ENCODE peak calls at places on chromosomes 4 and X, in nine cellular contexts. O is WERI-Rb-1, E is pancreas, Z is neural crest cell, B is BJ, W is nephron progenitor cell, R is GM20000, V is IMR-90, F is SK-N-SH. T is an unnamed sample.

GRCh38 chr4:56961107-56961500 is 16.3 kb downstream of the NOA1 start:
- DNase-seq in O (no peak), E (no peak), Z (no peak), B (no peak), W (no peak), R (no peak), V (no peak), F (no peak), T (no peak)

GRCh38 chr4:56689231-56689630 is 8.1 kb upstream of the HOPX start:
- DNase-seq in O (no peak), E (no peak), Z (no peak), B (no peak), W (no peak), R (no peak), V (no peak), F (no peak), T (no peak)

GRCh38 chr4:19239565-19239964 is 1012.1 kb upstream of the SLIT2 start:
- DNase-seq in O (no peak), E (no peak), Z (no peak), B (no peak), W (no peak), R (no peak), V (peak), F (no peak), T (no peak)

GRCh38 chrX:13965531-13965930 is 64.2 kb downstream of the GEMIN8 start:
- DNase-seq in O (no peak), E (no peak), Z (no peak), B (no peak), W (no peak), R (no peak), V (no peak), F (no peak), T (no peak)

GRCh38 chr4:177595413-177595812 is 153.2 kb upstream of the AGA start:
- DNase-seq in O (no peak), E (no peak), Z (no peak), B (no peak), W (no peak), R (no peak), V (no peak), F (no peak), T (no peak)

GRCh38 chr4:82885410-82885809 is 5.5 kb downstream of the SEC31A start:
- DNase-seq in O (no peak), E (no peak), Z (no peak), B (no peak), W (no peak), R (no peak), V (no peak), F (no peak), T (no peak)

GRCh38 chr4:7950301-7951092 is 10.8 kb upstream of the AFAP1 start:
- DNase-seq in O (no peak), E (no peak), Z (no peak), B (no peak), W (no peak), R (no peak), V (no peak), F (no peak), T (no peak)

GRCh38 chrX:11968470-11968869 is 169.8 kb upstream of the FRMPD4 start:
- DNase-seq in O (no peak), E (no peak), Z (no peak), B (no peak), W (no peak), R (no peak), V (peak), F (no peak), T (no peak)

GRCh38 chrX:17919896-17920446 is 58.9 kb upstream of the RAI2 start:
- DNase-seq in O (no peak), E (no peak), Z (no peak), B (no peak), W (no peak), R (no peak), V (no peak), F (no peak), T (no peak)

GRCh38 chrX:40099046-40099968 is 1.5 kb upstream of the BCOR start:
- DNase-seq in O (peak), E (peak), Z (no peak), B (no peak), W (peak), R (peak), V (no peak), F (peak), T (peak)

GRCh38 chrX:88135735-88136134 is 611.3 kb upstream of the CPXCR1 start:
- DNase-seq in O (no peak), E (no peak), Z (no peak), B (no peak), W (no peak), R (no peak), V (no peak), F (no peak), T (no peak)
- TF ChIP-seq CTCF in O (no peak), E (no peak), Z (peak), B (no peak), W (peak), R (no peak), V (peak), F (peak), T (peak)

GRCh38 chr4:147638942-147639341 is 21.7 kb downstream of the TMEM184C start:
- DNase-seq in O (no peak), E (no peak), Z (no peak), B (no peak), W (no peak), R (peak), V (peak), F (no peak), T (no peak)
- TF ChIP-seq CTCF in O (no peak), E (no peak), Z (no peak), B (no peak), W (no peak), R (no peak), V (no peak), F (no peak), T (no peak)

GRCh38 chrX:49659771-49660170 is 36.0 kb downstream of the PAGE1 start:
- DNase-seq in O (no peak), E (no peak), Z (no peak), B (no peak), W (no peak), R (no peak), V (no peak), F (no peak), T (no peak)
- TF ChIP-seq CTCF in O (no peak), E (no peak), Z (no peak), B (no peak), W (no peak), R (no peak), V (no peak), F (no peak), T (no peak)

GRCh38 chr4:154158756-154159155 is 332.8 kb downstream of the DCHS2 start:
- DNase-seq in O (no peak), E (no peak), Z (no peak), B (no peak), W (no peak), R (no peak), V (no peak), F (no peak), T (no peak)
- TF ChIP-seq CTCF in O (no peak), E (no peak), Z (no peak), B (no peak), W (no peak), R (no peak), V (no peak), F (no peak), T (no peak)

DNA sequence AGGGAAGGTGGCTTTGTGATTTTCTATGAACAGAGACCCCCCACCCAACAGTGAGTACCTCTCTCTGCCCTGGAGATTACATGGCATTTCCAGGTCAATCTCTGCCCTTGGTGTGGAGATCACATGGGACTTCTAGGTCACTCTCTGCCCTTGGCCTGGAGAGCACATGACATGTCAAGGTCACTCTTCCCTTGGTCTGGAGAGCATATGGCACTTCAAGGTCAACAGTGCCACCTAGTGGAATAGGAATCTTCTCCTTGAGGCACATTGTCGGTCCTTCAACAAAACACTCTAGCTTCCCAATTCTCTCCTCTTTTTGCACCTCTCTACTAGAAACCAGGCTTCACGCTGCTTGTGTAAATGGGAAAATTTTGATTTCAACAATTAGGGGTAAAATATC is 66.2 kb upstream of the TACR3 start:
- DNase-seq in O (peak), E (no peak), Z (no peak), B (no peak), W (peak), R (peak), V (no peak), F (peak), T (peak)
- TF ChIP-seq CTCF in O (peak), E (no peak), Z (peak), B (peak), W (peak), R (peak), V (peak), F (peak), T (peak)

DNA sequence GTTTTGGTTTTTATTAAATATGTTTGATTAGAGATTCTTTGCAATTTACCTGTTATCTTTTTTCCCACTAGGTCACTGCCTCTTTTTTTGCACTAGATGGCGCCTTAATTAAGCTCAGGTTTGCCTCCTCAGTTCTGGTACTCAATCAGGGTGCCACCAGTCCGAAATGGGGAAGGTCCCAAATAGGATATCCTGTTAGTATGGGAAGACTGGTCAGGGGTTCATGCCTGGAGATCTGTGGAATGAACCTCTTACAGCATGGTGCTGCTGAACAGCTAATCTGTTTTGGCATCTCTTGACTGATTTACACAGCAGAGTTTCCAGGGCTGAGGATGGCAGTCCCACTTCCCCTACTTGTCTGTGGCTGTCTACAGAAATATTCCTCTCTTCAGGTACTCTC is 24.2 kb upstream of the VSIG1 start:
- DNase-seq in O (no peak), E (no peak), Z (no peak), B (no peak), W (no peak), R (peak), V (peak), F (no peak), T (peak)
- TF ChIP-seq CTCF in O (peak), E (no peak), Z (peak), B (peak), W (peak), R (peak), V (peak), F (peak), T (peak)

T was measured in endodermal cell.